ENCODE peak calls at places on chromosomes 11 and 22, in seven cellular contexts. One of them, this sample, is unnamed.

GRCh38 chr11:126415128-126415527 is 59.6 kb downstream of the ST3GAL4 start:
- DNase-seq in tibial nerve: peak; percentile 87
- DNase-seq in HCT116: no peak
- DNase-seq in mucosa of descending colon: peak; percentile 68
- DNase-seq in heart left ventricle: peak; percentile 85
- DNase-seq in BE2C: no peak
- DNase-seq in brain microvascular endothelial cell: no peak
- DNase-seq in this sample: peak; percentile 76

GRCh38 chr11:74278721-74279148 is 32.7 kb downstream of the P4HA3 start:
- DNase-seq in tibial nerve: no peak
- DNase-seq in HCT116: no peak
- DNase-seq in mucosa of descending colon: no peak
- DNase-seq in heart left ventricle: peak; percentile 34
- DNase-seq in BE2C: no peak
- DNase-seq in brain microvascular endothelial cell: peak; percentile 100
- DNase-seq in this sample: no peak

GRCh38 chr11:124762624-124763155 is 600 bp upstream of the ESAM start:
- DNase-seq in tibial nerve: no peak
- DNase-seq in HCT116: no peak
- DNase-seq in mucosa of descending colon: peak; percentile 49
- DNase-seq in heart left ventricle: no peak
- DNase-seq in BE2C: no peak
- DNase-seq in brain microvascular endothelial cell: no peak
- DNase-seq in this sample: no peak

GRCh38 chr11:132114185-132114584 is 743.8 kb downstream of the NTM start:
- DNase-seq in tibial nerve: no peak
- DNase-seq in HCT116: no peak
- DNase-seq in mucosa of descending colon: peak; percentile 29
- DNase-seq in heart left ventricle: peak; percentile 52
- DNase-seq in BE2C: no peak
- DNase-seq in brain microvascular endothelial cell: no peak
- DNase-seq in this sample: peak; percentile 37

GRCh38 chr22:24965822-24966626 is 13.5 kb downstream of the KIAA1671 start:
- DNase-seq in tibial nerve: peak; percentile 41
- DNase-seq in HCT116: no peak
- DNase-seq in mucosa of descending colon: peak; percentile 93
- DNase-seq in heart left ventricle: peak; percentile 54
- DNase-seq in BE2C: no peak
- DNase-seq in brain microvascular endothelial cell: no peak
- DNase-seq in this sample: no peak

GRCh38 chr11:61787928-61788491 is 4.4 kb downstream of the TMEM258 start:
- DNase-seq in tibial nerve: no peak
- DNase-seq in HCT116: peak; percentile 48
- DNase-seq in mucosa of descending colon: peak; percentile 65
- DNase-seq in heart left ventricle: no peak
- DNase-seq in BE2C: peak; percentile 66
- DNase-seq in brain microvascular endothelial cell: peak; percentile 59
- DNase-seq in this sample: peak; percentile 63

GRCh38 chr11:106001304-106002012 is 20.6 kb downstream of the MSANTD4 start:
- DNase-seq in tibial nerve: no peak
- DNase-seq in HCT116: no peak
- DNase-seq in mucosa of descending colon: no peak
- DNase-seq in heart left ventricle: no peak
- DNase-seq in BE2C: no peak
- DNase-seq in brain microvascular endothelial cell: peak; percentile 30
- DNase-seq in this sample: no peak

GRCh38 chr11:110979696-110980095 is 265.8 kb upstream of the POU2AF2 start:
- DNase-seq in tibial nerve: no peak
- DNase-seq in HCT116: no peak
- DNase-seq in mucosa of descending colon: no peak
- DNase-seq in heart left ventricle: no peak
- DNase-seq in BE2C: no peak
- DNase-seq in brain microvascular endothelial cell: no peak
- DNase-seq in this sample: no peak

GRCh38 chr11:20658135-20658534 is 11.3 kb upstream of the NELL1 start:
- DNase-seq in tibial nerve: no peak
- DNase-seq in HCT116: no peak
- DNase-seq in mucosa of descending colon: no peak
- DNase-seq in heart left ventricle: no peak
- DNase-seq in BE2C: no peak
- DNase-seq in brain microvascular endothelial cell: no peak
- DNase-seq in this sample: no peak

GRCh38 chr11:14304601-14305000 is 54.4 kb downstream of the RRAS2 start:
- DNase-seq in tibial nerve: no peak
- DNase-seq in HCT116: no peak
- DNase-seq in mucosa of descending colon: no peak
- DNase-seq in heart left ventricle: no peak
- DNase-seq in BE2C: no peak
- DNase-seq in brain microvascular endothelial cell: no peak
- DNase-seq in this sample: no peak

GRCh38 chr22:27492566-27493201 is 308.9 kb downstream of the MN1 start:
- DNase-seq in tibial nerve: no peak
- DNase-seq in HCT116: no peak
- DNase-seq in mucosa of descending colon: no peak
- DNase-seq in heart left ventricle: no peak
- DNase-seq in BE2C: no peak
- DNase-seq in brain microvascular endothelial cell: no peak
- DNase-seq in this sample: no peak

GRCh38 chr11:35911616-35912165 is 32.2 kb upstream of the LDLRAD3 start:
- DNase-seq in tibial nerve: no peak
- DNase-seq in HCT116: no peak
- DNase-seq in mucosa of descending colon: no peak
- DNase-seq in heart left ventricle: no peak
- DNase-seq in BE2C: no peak
- DNase-seq in brain microvascular endothelial cell: no peak
- DNase-seq in this sample: no peak

GRCh38 chr11:6468712-6469495 is 4.8 kb downstream of the TRIM3 start:
- DNase-seq in tibial nerve: peak; percentile 76
- DNase-seq in HCT116: peak; percentile 60
- DNase-seq in mucosa of descending colon: peak; percentile 85
- DNase-seq in heart left ventricle: peak; percentile 91
- DNase-seq in BE2C: peak; percentile 91
- DNase-seq in brain microvascular endothelial cell: peak; percentile 92
- DNase-seq in this sample: peak; percentile 81

GRCh38 chr11:134572741-134573675 is 161.0 kb upstream of the B3GAT1 start:
- DNase-seq in tibial nerve: no peak
- DNase-seq in HCT116: no peak
- DNase-seq in mucosa of descending colon: no peak
- DNase-seq in heart left ventricle: no peak
- DNase-seq in BE2C: no peak
- DNase-seq in brain microvascular endothelial cell: no peak
- DNase-seq in this sample: no peak

GRCh38 chr11:116660011-116660410 is 112.8 kb downstream of the BUD13 start:
- DNase-seq in tibial nerve: no peak
- DNase-seq in HCT116: no peak
- DNase-seq in mucosa of descending colon: no peak
- DNase-seq in heart left ventricle: no peak
- DNase-seq in BE2C: no peak
- DNase-seq in brain microvascular endothelial cell: no peak
- DNase-seq in this sample: no peak

GRCh38 chr22:43848366-43849171 is 13.7 kb downstream of the SULT4A1 start:
- DNase-seq in tibial nerve: peak; percentile 4
- DNase-seq in HCT116: peak; percentile 4
- DNase-seq in mucosa of descending colon: no peak
- DNase-seq in heart left ventricle: no peak
- DNase-seq in BE2C: peak; percentile 64
- DNase-seq in brain microvascular endothelial cell: no peak
- DNase-seq in this sample: peak; percentile 49

GRCh38 chr22:49677495-49677889 is 150.2 kb downstream of the BRD1 start:
- DNase-seq in tibial nerve: no peak
- DNase-seq in HCT116: no peak
- DNase-seq in mucosa of descending colon: no peak
- DNase-seq in heart left ventricle: no peak
- DNase-seq in BE2C: no peak
- DNase-seq in brain microvascular endothelial cell: no peak
- DNase-seq in this sample: no peak

GRCh38 chr11:61621917-61622585 is 41.2 kb upstream of the SYT7 start:
- DNase-seq in tibial nerve: no peak
- DNase-seq in HCT116: no peak
- DNase-seq in mucosa of descending colon: no peak
- DNase-seq in heart left ventricle: no peak
- DNase-seq in BE2C: no peak
- DNase-seq in brain microvascular endothelial cell: no peak
- DNase-seq in this sample: no peak

GRCh38 chr22:25970348-25970995 is 198.8 kb upstream of the SEZ6L start:
- DNase-seq in tibial nerve: no peak
- DNase-seq in HCT116: no peak
- DNase-seq in mucosa of descending colon: peak; percentile 24
- DNase-seq in heart left ventricle: peak; percentile 65
- DNase-seq in BE2C: peak; percentile 19
- DNase-seq in brain microvascular endothelial cell: no peak
- DNase-seq in this sample: no peak

GRCh38 chr11:46630237-46630636 is 12.9 kb downstream of the ATG13 start:
- DNase-seq in tibial nerve: no peak
- DNase-seq in HCT116: no peak
- DNase-seq in mucosa of descending colon: no peak
- DNase-seq in heart left ventricle: no peak
- DNase-seq in BE2C: no peak
- DNase-seq in brain microvascular endothelial cell: no peak
- DNase-seq in this sample: no peak

DNA sequence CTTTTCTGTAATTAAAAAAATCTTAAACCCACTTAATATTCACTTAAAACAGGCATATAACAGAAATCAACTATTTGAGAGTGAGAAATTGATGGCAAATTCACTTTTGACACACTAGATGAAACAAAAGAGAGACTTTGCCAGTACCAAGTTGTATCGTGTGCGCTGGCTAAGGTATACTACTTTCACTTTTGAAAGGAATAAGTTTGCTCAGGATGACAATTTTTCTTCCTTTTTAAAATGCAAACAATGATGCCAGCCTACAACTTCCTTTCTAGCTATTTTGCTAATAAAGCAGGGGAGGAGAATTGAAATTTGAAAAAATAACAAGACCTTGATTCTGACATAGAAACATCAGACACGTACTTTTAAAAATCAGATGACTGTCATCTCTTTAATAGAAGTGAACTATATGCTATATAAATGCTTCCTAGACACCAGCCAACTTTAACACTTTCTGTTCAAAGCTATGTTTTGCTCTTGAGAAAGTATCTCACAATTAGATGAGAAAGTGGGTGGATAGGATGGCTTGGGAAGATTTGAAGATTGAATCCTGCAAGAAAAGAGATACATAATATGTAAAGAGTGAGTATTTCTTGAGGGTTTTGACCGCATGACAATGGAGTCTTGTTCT is 41.6 kb upstream of the BLID start:
- DNase-seq in tibial nerve: no peak
- DNase-seq in HCT116: no peak
- DNase-seq in mucosa of descending colon: no peak
- DNase-seq in heart left ventricle: no peak
- DNase-seq in BE2C: no peak
- DNase-seq in brain microvascular endothelial cell: no peak
- DNase-seq in this sample: no peak
- H3K4me3 ChIP-seq in tibial nerve: peak overlapping the region; percentile 48
- H3K4me3 ChIP-seq in HCT116: peak overlapping the region; percentile 54
- H3K4me3 ChIP-seq in mucosa of descending colon: no peak overlapping the region
- H3K4me3 ChIP-seq in heart left ventricle: no peak overlapping the region
- H3K4me3 ChIP-seq in BE2C: peak overlapping the region; percentile 9
- H3K4me3 ChIP-seq in brain microvascular endothelial cell: no peak overlapping the region
- H3K4me3 ChIP-seq in this sample: peak overlapping the region; percentile 26

GRCh38 chr22:30424471-30425326 is 869 bp upstream of the MTFP1 start:
- DNase-seq in tibial nerve: no peak
- DNase-seq in HCT116: no peak
- DNase-seq in mucosa of descending colon: peak; percentile 14
- DNase-seq in heart left ventricle: no peak
- DNase-seq in BE2C: no peak
- DNase-seq in brain microvascular endothelial cell: peak; percentile 37
- DNase-seq in this sample: no peak
- TF ChIP-seq CTCF in tibial nerve: no peak
- TF ChIP-seq CTCF in HCT116: peak; percentile 27
- TF ChIP-seq CTCF in mucosa of descending colon: no peak
- TF ChIP-seq CTCF in heart left ventricle: no peak
- TF ChIP-seq CTCF in BE2C: peak; percentile 8
- TF ChIP-seq CTCF in brain microvascular endothelial cell: peak; percentile 34
- TF ChIP-seq CTCF in this sample: no peak

GRCh38 chr11:81963018-81963417 is 770.6 kb downstream of the FAM181B start:
- DNase-seq in tibial nerve: no peak
- DNase-seq in HCT116: no peak
- DNase-seq in mucosa of descending colon: no peak
- DNase-seq in heart left ventricle: no peak
- DNase-seq in BE2C: no peak
- DNase-seq in brain microvascular endothelial cell: no peak
- DNase-seq in this sample: no peak

DNA sequence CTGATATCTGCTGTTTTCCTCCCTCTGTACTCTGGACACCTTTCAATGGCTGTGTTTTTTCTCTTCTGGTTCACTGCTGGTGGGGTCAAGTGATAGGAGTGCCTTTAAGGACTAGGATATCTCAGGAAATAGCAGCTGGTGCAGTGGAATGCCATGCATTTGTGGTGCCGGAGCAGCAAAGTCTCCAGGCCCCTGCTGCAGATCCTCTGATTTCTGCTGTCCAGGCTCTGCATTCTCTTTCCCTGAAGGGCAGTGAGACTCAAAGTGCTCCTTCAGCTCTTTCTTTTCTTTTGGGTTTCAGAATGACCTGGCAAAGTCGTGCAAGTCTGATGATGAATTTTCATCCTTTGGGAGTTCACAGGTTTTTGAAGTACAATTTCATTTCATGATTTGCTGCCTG is 774.3 kb downstream of the FAM181B start:
- DNase-seq in tibial nerve: no peak
- DNase-seq in HCT116: no peak
- DNase-seq in mucosa of descending colon: no peak
- DNase-seq in heart left ventricle: no peak
- DNase-seq in BE2C: no peak
- DNase-seq in brain microvascular endothelial cell: peak; percentile 14
- DNase-seq in this sample: no peak
- H3K4me3 ChIP-seq in tibial nerve: no peak overlapping the region
- H3K4me3 ChIP-seq in HCT116: no peak overlapping the region
- H3K4me3 ChIP-seq in mucosa of descending colon: no peak overlapping the region
- H3K4me3 ChIP-seq in heart left ventricle: no peak overlapping the region
- H3K4me3 ChIP-seq in BE2C: no peak overlapping the region
- H3K4me3 ChIP-seq in brain microvascular endothelial cell: no peak overlapping the region
- H3K4me3 ChIP-seq in this sample: no peak overlapping the region

GRCh38 chr11:1481861-1482441 is 4.6 kb downstream of the MOB2 start:
- DNase-seq in tibial nerve: no peak
- DNase-seq in HCT116: no peak
- DNase-seq in mucosa of descending colon: no peak
- DNase-seq in heart left ventricle: peak; percentile 18
- DNase-seq in BE2C: peak; percentile 1
- DNase-seq in brain microvascular endothelial cell: no peak
- DNase-seq in this sample: no peak

GRCh38 chr11:1484061-1484671 is 2.4 kb downstream of the MOB2 start:
- DNase-seq in tibial nerve: no peak
- DNase-seq in HCT116: no peak
- DNase-seq in mucosa of descending colon: no peak
- DNase-seq in heart left ventricle: peak; percentile 14
- DNase-seq in BE2C: peak; percentile 3
- DNase-seq in brain microvascular endothelial cell: no peak
- DNase-seq in this sample: peak; percentile 32

GRCh38 chr11:1483445-1483961 is 3.1 kb downstream of the MOB2 start:
- DNase-seq in tibial nerve: no peak
- DNase-seq in HCT116: no peak
- DNase-seq in mucosa of descending colon: no peak
- DNase-seq in heart left ventricle: peak; percentile 22
- DNase-seq in BE2C: no peak
- DNase-seq in brain microvascular endothelial cell: no peak
- DNase-seq in this sample: no peak

GRCh38 chr11:1481483-1481825 is 5.1 kb downstream of the MOB2 start:
- DNase-seq in tibial nerve: no peak
- DNase-seq in HCT116: no peak
- DNase-seq in mucosa of descending colon: no peak
- DNase-seq in heart left ventricle: peak; percentile 22
- DNase-seq in BE2C: peak; percentile 1
- DNase-seq in brain microvascular endothelial cell: no peak
- DNase-seq in this sample: no peak

GRCh38 chr11:1482581-1483444 is 3.8 kb downstream of the MOB2 start:
- DNase-seq in tibial nerve: no peak
- DNase-seq in HCT116: no peak
- DNase-seq in mucosa of descending colon: no peak
- DNase-seq in heart left ventricle: peak; percentile 38
- DNase-seq in BE2C: peak; percentile 4
- DNase-seq in brain microvascular endothelial cell: no peak
- DNase-seq in this sample: peak; percentile 22
- TF ChIP-seq CTCF in tibial nerve: no peak
- TF ChIP-seq CTCF in HCT116: no peak
- TF ChIP-seq CTCF in mucosa of descending colon: no peak
- TF ChIP-seq CTCF in heart left ventricle: no peak
- TF ChIP-seq CTCF in BE2C: no peak
- TF ChIP-seq CTCF in brain microvascular endothelial cell: no peak
- TF ChIP-seq CTCF in this sample: no peak

This sample was measured in dorsolateral prefrontal cortex.